ENCODE peak calls at places on chromosomes 11 and 22, in seven cellular contexts. T is stomach, R is body of pancreas, Q is breast epithelium, S is GM13977, W is HCT116, N is A673. M is an unnamed sample.

GRCh38 chr11:61486004-61486615 is 22.4 kb upstream of the LRRC10B start:
- DNase-seq in T (no peak), R (no peak), Q (no peak), S (no peak), W (no peak), N (no peak), M (no peak)

GRCh38 chr22:48663297-48663696 is 1164.4 kb downstream of the BRD1 start:
- DNase-seq in T (no peak), R (no peak), Q (no peak), S (no peak), W (peak; percentile 7), N (peak; percentile 46), M (no peak)

GRCh38 chr11:45620243-45620642 is 45.2 kb downstream of the CHST1 start:
- DNase-seq in T (no peak), R (no peak), Q (no peak), S (no peak), W (no peak), N (no peak), M (no peak)

GRCh38 chr11:250740-251299 is 14.0 kb downstream of the PSMD13 start:
- DNase-seq in T (peak; percentile 65), R (peak; percentile 53), Q (no peak), S (peak; percentile 46), W (no peak), N (peak; percentile 62), M (peak; percentile 29)

GRCh38 chr22:39938509-39938908 is 21.7 kb upstream of the TMA7B start:
- DNase-seq in T (no peak), R (no peak), Q (no peak), S (no peak), W (no peak), N (no peak), M (no peak)

GRCh38 chr11:77471520-77472234 is 2.2 kb downstream of the PAK1 start:
- DNase-seq in T (peak; percentile 72), R (peak; percentile 73), Q (no peak), S (peak; percentile 24), W (no peak), N (peak; percentile 40), M (peak; percentile 63)

GRCh38 chr11:45028921-45029680 is 78.4 kb upstream of the TP53I11 start:
- DNase-seq in T (no peak), R (no peak), Q (no peak), S (no peak), W (no peak), N (no peak), M (no peak)

GRCh38 chr11:120674537-120674936 is 163.0 kb downstream of the GRIK4 start:
- DNase-seq in T (no peak), R (no peak), Q (no peak), S (no peak), W (no peak), N (no peak), M (no peak)

GRCh38 chr11:88352139-88352538 is 14.6 kb upstream of the CTSC start:
- DNase-seq in T (no peak), R (peak; percentile 16), Q (no peak), S (no peak), W (no peak), N (peak; percentile 70), M (no peak)

GRCh38 chr11:35218956-35219355 is 80.0 kb downstream of the CD44 start:
- DNase-seq in T (no peak), R (no peak), Q (no peak), S (no peak), W (no peak), N (no peak), M (no peak)

GRCh38 chr11:93563857-93564256 is 20.7 kb upstream of the SMCO4 start:
- DNase-seq in T (no peak), R (no peak), Q (no peak), S (no peak), W (no peak), N (no peak), M (no peak)

GRCh38 chr11:113519989-113520613 is 44.9 kb upstream of the DRD2 start:
- DNase-seq in T (no peak), R (no peak), Q (no peak), S (no peak), W (no peak), N (peak; percentile 82), M (no peak)

GRCh38 chr11:129766858-129767604 is 48.6 kb upstream of the TMEM45B start:
- DNase-seq in T (peak; percentile 49), R (no peak), Q (no peak), S (no peak), W (peak; percentile 44), N (peak; percentile 66), M (no peak)

GRCh38 chr22:46013460-46014416 is 36.8 kb upstream of the WNT7B start:
- DNase-seq in T (peak; percentile 92), R (peak; percentile 97), Q (peak; percentile 97), S (peak; percentile 94), W (peak; percentile 89), N (peak; percentile 94), M (peak; percentile 89)

GRCh38 chr11:61728066-61728939 is 24.1 kb upstream of the MYRF start:
- DNase-seq in T (no peak), R (no peak), Q (no peak), S (peak; percentile 60), W (no peak), N (no peak), M (no peak)

GRCh38 chr22:30566125-30566524 is 8.3 kb downstream of the GAL3ST1 start:
- DNase-seq in T (no peak), R (no peak), Q (no peak), S (no peak), W (no peak), N (no peak), M (no peak)

GRCh38 chr11:12362857-12363256 is 14.5 kb upstream of the PARVA start:
- DNase-seq in T (no peak), R (no peak), Q (no peak), S (no peak), W (no peak), N (no peak), M (no peak)

DNA sequence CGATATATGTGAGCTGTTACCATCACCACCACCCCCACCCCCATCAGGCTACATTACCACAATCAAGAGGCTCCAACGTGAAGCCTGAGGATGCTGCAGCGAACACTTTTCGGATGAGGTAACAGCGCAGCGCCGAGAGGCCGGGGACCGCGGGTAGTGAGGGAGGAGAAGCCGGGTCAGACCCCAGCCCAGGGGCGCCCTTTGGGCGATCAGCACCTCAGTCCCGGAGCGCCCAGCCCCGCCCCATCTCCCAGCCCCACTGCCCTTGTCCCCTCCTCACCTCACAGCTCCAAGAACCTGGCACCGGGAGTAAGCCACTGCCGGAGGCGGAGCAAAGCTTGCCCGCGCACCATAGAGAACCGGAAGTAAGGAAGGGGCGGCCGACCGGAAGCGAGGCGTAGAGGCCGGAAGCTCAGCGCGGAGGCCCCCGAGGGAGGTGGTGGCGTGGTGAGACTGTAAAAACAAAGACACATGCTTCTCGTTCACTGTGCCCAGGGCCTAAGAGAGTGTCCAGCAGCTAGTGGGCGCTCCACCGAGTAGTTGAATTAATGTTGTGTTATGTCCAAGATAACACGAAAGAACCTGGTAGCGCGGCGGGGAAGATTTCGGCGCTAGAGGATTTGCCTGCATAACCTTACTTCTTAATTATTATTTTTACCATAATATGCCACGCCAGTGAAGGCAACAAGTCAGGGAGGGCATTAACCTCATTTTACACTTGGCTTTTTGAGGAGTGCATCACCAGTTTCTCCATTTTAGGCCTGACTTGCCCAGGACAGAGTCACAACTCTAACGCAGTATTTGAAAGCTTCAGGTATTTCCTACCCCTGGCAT is at the start of gene THOC5:
- DNase-seq in T (peak; percentile 93), R (peak; percentile 94), Q (peak; percentile 94), S (peak; percentile 96), W (peak; percentile 89), N (peak; percentile 98), M (peak; percentile 94)
- TF ChIP-seq CTCF in T (peak; percentile 53), R (peak; percentile 95), Q (no peak), S (peak; percentile 59), W (peak; percentile 68), N (peak; percentile 82), M (peak; percentile 82)

DNA sequence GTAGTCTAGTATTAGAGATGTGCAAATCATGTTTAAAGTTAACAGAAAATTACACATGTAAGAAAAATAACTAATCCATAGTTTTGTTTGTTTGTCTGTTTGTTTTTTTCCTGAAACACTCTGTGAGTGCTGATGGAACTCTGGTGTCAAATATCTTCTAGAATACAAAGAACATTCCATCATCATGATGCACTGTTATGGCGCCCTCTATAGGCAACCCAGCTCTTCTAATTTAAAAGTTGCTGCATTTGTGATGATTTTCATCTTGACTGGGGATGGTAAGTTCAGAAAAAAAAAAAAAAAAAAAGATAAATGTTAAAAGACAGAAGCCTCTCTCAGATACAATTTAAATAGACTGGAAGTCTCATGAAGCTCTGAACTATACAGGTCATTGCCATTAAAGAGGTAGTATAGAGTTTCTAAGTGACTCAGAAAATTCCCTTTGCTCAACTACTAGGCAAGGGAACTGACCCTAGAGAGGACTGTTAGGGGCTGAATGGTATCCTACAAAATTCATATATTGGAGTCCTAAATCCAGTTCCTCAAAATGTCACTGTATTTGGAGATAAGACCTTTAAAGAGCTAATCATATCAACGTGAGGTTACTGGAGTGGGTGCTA is 597.2 kb upstream of the ANO3 start:
- DNase-seq in T (no peak), R (no peak), Q (no peak), S (no peak), W (no peak), N (peak; percentile 6), M (no peak)
- TF ChIP-seq CTCF in T (no peak), R (no peak), Q (no peak), S (peak; percentile 41), W (no peak), N (peak; percentile 40), M (no peak)

GRCh38 chr11:68380786-68381622 is 68.6 kb downstream of the LRP5 start:
- DNase-seq in T (no peak), R (no peak), Q (no peak), S (no peak), W (no peak), N (no peak), M (no peak)
- TF ChIP-seq CTCF in T (no peak), R (no peak), Q (no peak), S (peak; percentile 20), W (no peak), N (no peak), M (no peak)

GRCh38 chr22:32836286-32836859 is 34.9 kb downstream of the TIMP3 start:
- DNase-seq in T (no peak), R (no peak), Q (no peak), S (peak; percentile 56), W (no peak), N (peak; percentile 21), M (no peak)
- TF ChIP-seq CTCF in T (peak; percentile 37), R (peak; percentile 44), Q (no peak), S (peak; percentile 33), W (peak; percentile 50), N (peak; percentile 60), M (peak; percentile 30)

GRCh38 chr22:24954856-24955255 is 2.3 kb downstream of the KIAA1671 start:
- DNase-seq in T (no peak), R (no peak), Q (no peak), S (no peak), W (no peak), N (no peak), M (no peak)
- TF ChIP-seq CTCF in T (no peak), R (no peak), Q (no peak), S (no peak), W (no peak), N (no peak), M (no peak)

M was measured in prostate gland.